ENCODE peak calls at places on chromosomes 6 and 20, in seven cellular contexts. One of them, this sample, is unnamed.

GRCh38 chr6:159074120-159074684 is 29.4 kb upstream of the TAGAP start:
- DNase-seq in HL-60: no peak
- DNase-seq in substantia nigra: peak
- DNase-seq in small intestine: peak
- DNase-seq in HS-5: peak
- DNase-seq in EH: peak
- DNase-seq in astrocyte of the cerebellum: peak
- DNase-seq in this sample: no peak

GRCh38 chr6:56101141-56101553 is 146.2 kb downstream of the COL21A1 start:
- DNase-seq in HL-60: peak
- DNase-seq in substantia nigra: no peak
- DNase-seq in small intestine: no peak
- DNase-seq in HS-5: peak
- DNase-seq in EH: peak
- DNase-seq in astrocyte of the cerebellum: peak
- DNase-seq in this sample: no peak

GRCh38 chr6:15365273-15365687 is 119.4 kb downstream of the JARID2 start:
- DNase-seq in HL-60: peak
- DNase-seq in substantia nigra: peak
- DNase-seq in small intestine: peak
- DNase-seq in HS-5: no peak
- DNase-seq in EH: peak
- DNase-seq in astrocyte of the cerebellum: peak
- DNase-seq in this sample: peak

GRCh38 chr6:151036869-151037680 is 171.6 kb downstream of the MTHFD1L start:
- DNase-seq in HL-60: no peak
- DNase-seq in substantia nigra: no peak
- DNase-seq in small intestine: peak
- DNase-seq in HS-5: no peak
- DNase-seq in EH: no peak
- DNase-seq in astrocyte of the cerebellum: no peak
- DNase-seq in this sample: no peak

GRCh38 chr6:119347466-119348307 is 1.9 kb downstream of the MAN1A1 start:
- DNase-seq in HL-60: peak
- DNase-seq in substantia nigra: no peak
- DNase-seq in small intestine: peak
- DNase-seq in HS-5: no peak
- DNase-seq in EH: no peak
- DNase-seq in astrocyte of the cerebellum: no peak
- DNase-seq in this sample: no peak

GRCh38 chr6:142510217-142510616 is 208.4 kb downstream of the ADGRG6 start:
- DNase-seq in HL-60: no peak
- DNase-seq in substantia nigra: no peak
- DNase-seq in small intestine: no peak
- DNase-seq in HS-5: no peak
- DNase-seq in EH: no peak
- DNase-seq in astrocyte of the cerebellum: no peak
- DNase-seq in this sample: no peak

GRCh38 chr20:47765715-47766594 is 19.3 kb downstream of the SULF2 start:
- DNase-seq in HL-60: no peak
- DNase-seq in substantia nigra: no peak
- DNase-seq in small intestine: no peak
- DNase-seq in HS-5: no peak
- DNase-seq in EH: peak
- DNase-seq in astrocyte of the cerebellum: no peak
- DNase-seq in this sample: no peak

GRCh38 chr20:35012227-35013069 is 56.8 kb downstream of the MYH7B start:
- DNase-seq in HL-60: no peak
- DNase-seq in substantia nigra: no peak
- DNase-seq in small intestine: no peak
- DNase-seq in HS-5: no peak
- DNase-seq in EH: no peak
- DNase-seq in astrocyte of the cerebellum: no peak
- DNase-seq in this sample: no peak

GRCh38 chr6:116010400-116011095 is 50.1 kb downstream of the FRK start:
- DNase-seq in HL-60: peak
- DNase-seq in substantia nigra: peak
- DNase-seq in small intestine: peak
- DNase-seq in HS-5: peak
- DNase-seq in EH: peak
- DNase-seq in astrocyte of the cerebellum: peak
- DNase-seq in this sample: no peak

GRCh38 chr6:7154341-7155139 is 46.8 kb downstream of the RREB1 start:
- DNase-seq in HL-60: peak
- DNase-seq in substantia nigra: no peak
- DNase-seq in small intestine: no peak
- DNase-seq in HS-5: no peak
- DNase-seq in EH: no peak
- DNase-seq in astrocyte of the cerebellum: no peak
- DNase-seq in this sample: no peak

GRCh38 chr6:134830945-134831344 is 119.0 kb downstream of the ALDH8A1 start:
- DNase-seq in HL-60: no peak
- DNase-seq in substantia nigra: no peak
- DNase-seq in small intestine: peak
- DNase-seq in HS-5: no peak
- DNase-seq in EH: no peak
- DNase-seq in astrocyte of the cerebellum: no peak
- DNase-seq in this sample: no peak